ENCODE peak calls at places on chromosomes 2 and 18, in six cellular contexts. One of them, this sample, is unnamed.
A peak's percentile ranks its signal among the peaks of the same experiment; 100 is the strongest.

GRCh38 chr2:59237311-59237710 is 996.2 kb upstream of the FANCL start:
- DNase-seq in brain microvascular endothelial cell: no peak
- DNase-seq in tibial artery: no peak
- DNase-seq in transverse colon: no peak
- DNase-seq in colonic mucosa: no peak
- DNase-seq in endothelial cell: no peak
- DNase-seq in this sample: no peak

GRCh38 chr18:50662775-50663383 is 103.0 kb downstream of the MAPK4 start:
- DNase-seq in brain microvascular endothelial cell: no peak
- DNase-seq in tibial artery: no peak
- DNase-seq in transverse colon: no peak
- DNase-seq in colonic mucosa: no peak
- DNase-seq in endothelial cell: no peak
- DNase-seq in this sample: no peak

GRCh38 chr2:66346241-66346664 is 88.7 kb upstream of the MEIS1 start:
- DNase-seq in brain microvascular endothelial cell: no peak
- DNase-seq in tibial artery: no peak
- DNase-seq in transverse colon: no peak
- DNase-seq in colonic mucosa: no peak
- DNase-seq in endothelial cell: no peak
- DNase-seq in this sample: no peak

GRCh38 chr2:48874282-48874681 is 118.8 kb upstream of the LHCGR start:
- DNase-seq in brain microvascular endothelial cell: no peak
- DNase-seq in tibial artery: no peak
- DNase-seq in transverse colon: no peak
- DNase-seq in colonic mucosa: no peak
- DNase-seq in endothelial cell: no peak
- DNase-seq in this sample: no peak

GRCh38 chr2:170339753-170340692 is 162.1 kb downstream of the MYO3B start:
- DNase-seq in brain microvascular endothelial cell: no peak
- DNase-seq in tibial artery: no peak
- DNase-seq in transverse colon: no peak
- DNase-seq in colonic mucosa: no peak
- DNase-seq in endothelial cell: no peak
- DNase-seq in this sample: no peak

GRCh38 chr2:231701456-231702373 is 6.6 kb upstream of the PTMA start:
- DNase-seq in brain microvascular endothelial cell: no peak
- DNase-seq in tibial artery: no peak
- DNase-seq in transverse colon: no peak
- DNase-seq in colonic mucosa: no peak
- DNase-seq in endothelial cell: no peak
- DNase-seq in this sample: no peak

GRCh38 chr18:45642802-45643201 is 27.5 kb downstream of the SLC14A2 start:
- DNase-seq in brain microvascular endothelial cell: no peak
- DNase-seq in tibial artery: no peak
- DNase-seq in transverse colon: no peak
- DNase-seq in colonic mucosa: no peak
- DNase-seq in endothelial cell: no peak
- DNase-seq in this sample: no peak

GRCh38 chr2:113089907-113090306 is 22.1 kb downstream of the IL1F10 start:
- DNase-seq in brain microvascular endothelial cell: no peak
- DNase-seq in tibial artery: no peak
- DNase-seq in transverse colon: no peak
- DNase-seq in colonic mucosa: no peak
- DNase-seq in endothelial cell: no peak
- DNase-seq in this sample: no peak

GRCh38 chr18:38353149-38353548 is 787.6 kb upstream of the CELF4 start:
- DNase-seq in brain microvascular endothelial cell: no peak
- DNase-seq in tibial artery: no peak
- DNase-seq in transverse colon: no peak
- DNase-seq in colonic mucosa: no peak
- DNase-seq in endothelial cell: no peak
- DNase-seq in this sample: no peak

GRCh38 chr2:38174646-38175096 is 98.7 kb upstream of the CYP1B1 start:
- DNase-seq in brain microvascular endothelial cell: peak; percentile 74
- DNase-seq in tibial artery: no peak
- DNase-seq in transverse colon: no peak
- DNase-seq in colonic mucosa: no peak
- DNase-seq in endothelial cell: no peak
- DNase-seq in this sample: no peak

GRCh38 chr2:241762321-241762932 is 14.2 kb upstream of the GAL3ST2 start:
- DNase-seq in brain microvascular endothelial cell: no peak
- DNase-seq in tibial artery: no peak
- DNase-seq in transverse colon: no peak
- DNase-seq in colonic mucosa: no peak
- DNase-seq in endothelial cell: no peak
- DNase-seq in this sample: peak; percentile 15

GRCh38 chr2:17282245-17282644 is 236.0 kb downstream of the RAD51AP2 start:
- DNase-seq in brain microvascular endothelial cell: no peak
- DNase-seq in tibial artery: no peak
- DNase-seq in transverse colon: no peak
- DNase-seq in colonic mucosa: no peak
- DNase-seq in endothelial cell: no peak
- DNase-seq in this sample: no peak

GRCh38 chr2:27804146-27804545 is 32.6 kb downstream of the MRPL33 start:
- DNase-seq in brain microvascular endothelial cell: no peak
- DNase-seq in tibial artery: no peak
- DNase-seq in transverse colon: no peak
- DNase-seq in colonic mucosa: no peak
- DNase-seq in endothelial cell: no peak
- DNase-seq in this sample: no peak

GRCh38 chr2:190942697-190943096 is 62.1 kb downstream of the GLS start:
- DNase-seq in brain microvascular endothelial cell: no peak
- DNase-seq in tibial artery: no peak
- DNase-seq in transverse colon: no peak
- DNase-seq in colonic mucosa: no peak
- DNase-seq in endothelial cell: no peak
- DNase-seq in this sample: no peak

GRCh38 chr18:58691256-58691655 is 20.0 kb downstream of the MALT1 start:
- DNase-seq in brain microvascular endothelial cell: no peak
- DNase-seq in tibial artery: no peak
- DNase-seq in transverse colon: no peak
- DNase-seq in colonic mucosa: no peak
- DNase-seq in endothelial cell: no peak
- DNase-seq in this sample: no peak

GRCh38 chr2:176079285-176079830 is 4.4 kb downstream of the EVX2 start:
- DNase-seq in brain microvascular endothelial cell: no peak
- DNase-seq in tibial artery: no peak
- DNase-seq in transverse colon: no peak
- DNase-seq in colonic mucosa: no peak
- DNase-seq in endothelial cell: no peak
- DNase-seq in this sample: no peak

GRCh38 chr2:60549250-60550150 is 4.0 kb downstream of the BCL11A start:
- DNase-seq in brain microvascular endothelial cell: no peak
- DNase-seq in tibial artery: no peak
- DNase-seq in transverse colon: peak; percentile 46
- DNase-seq in colonic mucosa: peak; percentile 63
- DNase-seq in endothelial cell: peak; percentile 50
- DNase-seq in this sample: peak; percentile 75

GRCh38 chr18:76835380-76835779 is 13.0 kb downstream of the ZNF236 start:
- DNase-seq in brain microvascular endothelial cell: no peak
- DNase-seq in tibial artery: no peak
- DNase-seq in transverse colon: no peak
- DNase-seq in colonic mucosa: no peak
- DNase-seq in endothelial cell: no peak
- DNase-seq in this sample: no peak

GRCh38 chr2:236939751-236940229 is 145.9 kb upstream of the COPS8 start:
- DNase-seq in brain microvascular endothelial cell: no peak
- DNase-seq in tibial artery: no peak
- DNase-seq in transverse colon: no peak
- DNase-seq in colonic mucosa: peak; percentile 12
- DNase-seq in endothelial cell: no peak
- DNase-seq in this sample: no peak

DNA sequence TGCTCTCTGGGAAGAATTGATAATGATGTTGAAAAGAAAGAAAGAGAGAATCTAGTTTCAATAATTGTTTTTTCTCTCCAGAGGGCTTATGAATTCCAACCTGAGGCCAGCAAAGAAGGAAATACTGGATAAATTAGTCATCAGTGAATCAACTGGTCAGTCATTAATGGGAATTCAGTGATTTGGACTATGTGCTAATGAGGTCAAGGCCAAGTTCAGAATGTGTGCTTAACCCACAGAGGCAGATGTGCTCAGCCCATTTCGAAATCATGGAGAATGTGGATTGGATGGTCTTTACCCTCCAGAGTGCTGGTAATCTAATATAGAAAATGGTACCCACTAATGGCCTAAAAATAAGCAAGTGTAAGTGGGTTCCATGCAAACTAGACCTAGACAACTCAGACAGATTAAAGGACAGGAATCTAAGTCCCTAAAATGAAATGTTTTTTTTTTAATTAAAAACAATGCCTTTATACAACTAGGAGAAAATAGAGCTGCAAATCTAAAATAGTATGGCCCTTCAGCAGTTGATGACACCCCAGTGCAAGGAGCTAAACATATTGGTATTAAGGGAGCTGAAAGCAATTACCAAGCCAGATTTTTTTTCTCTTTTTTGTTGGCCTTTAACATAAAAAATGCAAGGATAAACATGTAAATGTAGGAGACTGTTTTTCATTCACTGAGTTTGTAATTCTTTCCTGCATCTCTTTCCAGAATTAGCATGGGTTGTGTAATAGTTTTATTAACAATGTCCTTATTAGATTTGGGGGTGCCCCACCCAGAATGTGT is 296.9 kb downstream of the SATB2 start:
- DNase-seq in brain microvascular endothelial cell: peak; percentile 24
- DNase-seq in tibial artery: no peak
- DNase-seq in transverse colon: no peak
- DNase-seq in colonic mucosa: no peak
- DNase-seq in endothelial cell: no peak
- DNase-seq in this sample: no peak
- TF ChIP-seq CTCF in brain microvascular endothelial cell: no peak
- TF ChIP-seq CTCF in tibial artery: no peak
- TF ChIP-seq CTCF in transverse colon: no peak
- TF ChIP-seq CTCF in colonic mucosa: no peak
- TF ChIP-seq CTCF in endothelial cell: no peak
- TF ChIP-seq CTCF in this sample: no peak

DNA sequence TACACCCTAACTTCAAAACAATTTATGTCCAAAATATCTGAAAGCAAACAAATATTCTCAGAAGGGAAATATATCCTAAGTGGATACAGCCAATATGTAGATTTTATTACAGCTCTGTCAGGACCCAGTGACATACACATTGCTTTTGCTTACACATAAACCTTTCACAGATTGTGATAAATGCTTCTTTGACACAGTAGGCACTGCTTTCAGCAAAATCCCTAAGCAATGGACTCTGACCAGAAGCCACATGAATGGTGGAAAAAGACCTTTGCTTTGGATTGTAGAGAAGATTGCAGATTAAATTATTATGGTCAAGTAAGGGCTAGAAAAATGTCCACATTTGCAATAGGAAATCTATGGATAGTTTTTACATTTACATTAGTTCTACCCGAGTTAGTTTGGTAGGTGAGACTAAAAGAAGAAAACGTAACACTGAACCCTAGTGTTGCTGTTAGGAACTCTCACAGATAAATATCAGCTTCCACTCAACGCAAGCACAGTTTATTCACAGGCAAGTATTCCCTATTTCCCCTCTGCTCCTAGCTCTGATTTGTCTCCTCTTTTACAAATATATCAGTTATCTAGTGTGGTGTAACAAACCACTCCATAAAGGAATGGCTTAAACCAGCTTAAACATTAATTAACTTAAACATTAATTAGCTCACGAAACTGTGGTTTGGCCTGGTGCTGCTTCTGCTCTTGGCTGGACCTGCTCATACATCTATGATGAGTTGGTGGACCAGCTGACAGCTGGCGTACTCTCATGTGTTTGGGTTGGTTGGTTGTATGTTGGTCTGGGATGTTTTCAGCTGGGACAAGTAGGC is 23.6 kb upstream of the SERPINE2 start:
- DNase-seq in brain microvascular endothelial cell: no peak
- DNase-seq in tibial artery: no peak
- DNase-seq in transverse colon: no peak
- DNase-seq in colonic mucosa: no peak
- DNase-seq in endothelial cell: no peak
- DNase-seq in this sample: no peak
- TF ChIP-seq CTCF in brain microvascular endothelial cell: no peak
- TF ChIP-seq CTCF in tibial artery: no peak
- TF ChIP-seq CTCF in transverse colon: no peak
- TF ChIP-seq CTCF in colonic mucosa: no peak
- TF ChIP-seq CTCF in endothelial cell: no peak
- TF ChIP-seq CTCF in this sample: no peak

DNA sequence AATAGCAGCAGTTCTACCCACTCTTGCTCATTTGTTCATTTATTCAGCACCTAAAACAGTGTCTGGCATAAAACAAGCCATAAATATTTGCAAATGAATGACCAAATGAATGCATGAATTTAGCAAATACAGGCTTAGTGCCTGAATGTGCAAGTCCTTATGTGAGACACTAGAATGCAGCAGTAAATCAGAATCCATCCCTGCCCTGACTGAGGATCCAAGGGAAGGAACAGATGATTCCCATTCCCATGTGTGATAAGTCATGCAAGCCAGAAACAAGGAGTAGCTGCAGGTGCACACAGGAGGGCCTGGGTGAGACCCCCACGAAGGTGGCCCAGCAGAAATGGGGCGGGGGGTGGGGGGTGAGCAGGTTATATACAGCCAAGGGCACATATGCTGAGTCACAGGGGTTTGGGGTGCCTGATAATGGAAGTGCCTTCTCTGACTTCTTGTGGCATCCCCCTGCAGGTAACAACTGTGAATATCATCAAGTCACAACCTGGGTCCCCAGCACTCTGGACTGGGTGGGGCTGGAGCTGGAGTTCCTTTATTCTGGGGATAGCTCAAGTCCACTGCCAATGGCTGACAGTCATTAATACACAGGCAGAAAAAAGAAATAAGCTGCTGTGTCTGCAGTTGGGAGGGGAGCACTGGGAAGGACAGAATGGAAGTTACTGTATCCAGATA is 311.9 kb downstream of the TXNL1 start:
- DNase-seq in brain microvascular endothelial cell: no peak
- DNase-seq in tibial artery: no peak
- DNase-seq in transverse colon: no peak
- DNase-seq in colonic mucosa: no peak
- DNase-seq in endothelial cell: no peak
- DNase-seq in this sample: no peak
- TF ChIP-seq CTCF in brain microvascular endothelial cell: no peak
- TF ChIP-seq CTCF in tibial artery: no peak
- TF ChIP-seq CTCF in transverse colon: no peak
- TF ChIP-seq CTCF in colonic mucosa: no peak
- TF ChIP-seq CTCF in endothelial cell: no peak
- TF ChIP-seq CTCF in this sample: no peak

GRCh38 chr2:20600756-20601325 is 50.1 kb downstream of the HS1BP3 start:
- DNase-seq in brain microvascular endothelial cell: no peak
- DNase-seq in tibial artery: no peak
- DNase-seq in transverse colon: no peak
- DNase-seq in colonic mucosa: no peak
- DNase-seq in endothelial cell: no peak
- DNase-seq in this sample: no peak
- TF ChIP-seq CTCF in brain microvascular endothelial cell: peak; percentile 50
- TF ChIP-seq CTCF in tibial artery: peak; percentile 15
- TF ChIP-seq CTCF in transverse colon: peak; percentile 24
- TF ChIP-seq CTCF in colonic mucosa: peak; percentile 18
- TF ChIP-seq CTCF in endothelial cell: peak; percentile 44
- TF ChIP-seq CTCF in this sample: no peak

GRCh38 chr2:109208071-109208950 is 79.3 kb downstream of the SH3RF3 start:
- DNase-seq in brain microvascular endothelial cell: no peak
- DNase-seq in tibial artery: no peak
- DNase-seq in transverse colon: no peak
- DNase-seq in colonic mucosa: no peak
- DNase-seq in endothelial cell: no peak
- DNase-seq in this sample: no peak
- TF ChIP-seq CTCF in brain microvascular endothelial cell: peak; percentile 11
- TF ChIP-seq CTCF in tibial artery: no peak
- TF ChIP-seq CTCF in transverse colon: no peak
- TF ChIP-seq CTCF in colonic mucosa: no peak
- TF ChIP-seq CTCF in endothelial cell: no peak
- TF ChIP-seq CTCF in this sample: no peak

This sample was measured in mucosa of descending colon.